ENCODE peak calls at places on chromosome 5, in six cellular contexts. Z is body of pancreas, O is neural crest cell, W is D721Med, P is heart right ventricle, V is cardiac fibroblast. B is an unnamed sample.

GRCh38 chr5:2196416-2196815 is 313.7 kb upstream of the IRX4 start:
- DNase-seq in Z (no peak), V (no peak), W (no peak), P (no peak), O (no peak), B (no peak)

GRCh38 chr5:71573611-71574010 is 13.5 kb upstream of the MCCC2 start:
- DNase-seq in V (peak), Z (no peak), O (no peak), W (no peak), P (no peak), B (no peak)

GRCh38 chr5:155308289-155308688 is 294.7 kb downstream of the KIF4B start:
- DNase-seq in V (no peak), Z (no peak), W (no peak), P (no peak), O (no peak), B (no peak)

GRCh38 chr5:168765220-168766037 is 186.3 kb upstream of the PANK3 start:
- DNase-seq in P (peak), O (no peak), W (no peak), V (peak), Z (no peak), B (peak)

GRCh38 chr5:123170816-123171345 is 81.8 kb downstream of the PRDM6 start:
- DNase-seq in O (no peak), P (no peak), W (no peak), V (no peak), Z (no peak), B (peak)

GRCh38 chr5:1815071-1815786 is 14.0 kb downstream of the NDUFS6 start:
- DNase-seq in O (no peak), P (no peak), Z (no peak), V (no peak), W (no peak), B (no peak)

GRCh38 chr5:133962801-133963476 is 5.5 kb downstream of the C5orf15 start:
- DNase-seq in P (no peak), V (peak), W (no peak), Z (no peak), O (no peak), B (no peak)

GRCh38 chr5:13830536-13830935 is 114.0 kb downstream of the DNAH5 start:
- DNase-seq in P (no peak), V (no peak), Z (no peak), O (no peak), W (no peak), B (no peak)

GRCh38 chr5:76691470-76692273 is 24.3 kb upstream of the F2R start:
- DNase-seq in W (no peak), O (peak), Z (no peak), P (no peak), V (peak), B (no peak)

GRCh38 chr5:160787247-160787646 is 64.8 kb downstream of the ATP10B start:
- DNase-seq in O (no peak), P (no peak), V (no peak), W (no peak), Z (peak), B (no peak)

GRCh38 chr5:2754621-2755370 is 3.3 kb upstream of the IRX2 start:
- DNase-seq in W (no peak), V (peak), Z (no peak), O (peak), P (no peak), B (peak)

GRCh38 chr5:147391781-147392180 is 118.1 kb downstream of the DPYSL3 start:
- DNase-seq in Z (peak), O (peak), P (peak), W (no peak), V (peak), B (peak)

GRCh38 chr5:115541586-115541985 is 3.0 kb downstream of the FEM1C start:
- DNase-seq in P (no peak), O (no peak), W (no peak), V (peak), Z (no peak), B (no peak)

GRCh38 chr5:2746642-2747041 is 4.8 kb downstream of the IRX2 start:
- DNase-seq in Z (no peak), P (no peak), W (no peak), V (no peak), O (no peak), B (no peak)

GRCh38 chr5:149228610-149229297 is 42.9 kb upstream of the AFAP1L1 start:
- DNase-seq in W (no peak), P (no peak), Z (peak), O (no peak), V (peak), B (peak)
- TF ChIP-seq CTCF in W (peak), P (peak), Z (peak), O (peak), V (peak), B (peak)

DNA sequence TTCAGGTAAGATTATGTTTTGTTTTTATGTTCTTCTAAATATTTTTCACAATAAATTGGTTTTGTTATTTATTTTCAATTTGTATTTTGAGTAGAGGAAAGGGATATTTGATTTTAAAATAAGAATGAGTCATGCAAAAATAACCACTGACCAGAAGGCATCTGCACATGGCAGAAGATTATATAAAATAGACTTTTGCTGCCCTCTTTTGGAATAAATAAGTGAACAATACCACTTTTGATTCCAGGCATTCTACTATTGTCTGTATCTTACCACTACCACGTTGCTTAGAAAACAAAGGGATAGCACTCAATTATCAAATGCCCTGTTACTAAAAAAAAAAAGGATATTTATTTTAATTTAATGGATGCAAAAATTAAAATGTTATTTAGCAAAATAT is 227.3 kb upstream of the ITGA1 start:
- DNase-seq in O (no peak), V (peak), P (no peak), Z (no peak), W (no peak), B (peak)
- TF ChIP-seq CTCF in O (peak), V (no peak), P (no peak), Z (no peak), W (peak), B (peak)

GRCh38 chr5:91217859-91218258 is 165.3 kb downstream of the ARRDC3 start:
- DNase-seq in Z (no peak), V (no peak), W (no peak), O (no peak), P (no peak), B (no peak)

GRCh38 chr5:91222482-91222881 is 160.6 kb downstream of the ARRDC3 start:
- DNase-seq in V (no peak), P (no peak), Z (no peak), O (no peak), W (no peak), B (no peak)

GRCh38 chr5:91221917-91222316 is 161.2 kb downstream of the ARRDC3 start:
- DNase-seq in Z (no peak), O (no peak), V (no peak), P (no peak), W (no peak), B (no peak)

GRCh38 chr5:91219141-91219802 is 163.8 kb downstream of the ARRDC3 start:
- DNase-seq in V (peak), W (no peak), P (no peak), O (no peak), Z (no peak), B (no peak)

GRCh38 chr5:91219803-91220371 is 163.2 kb downstream of the ARRDC3 start:
- DNase-seq in V (peak), Z (no peak), P (no peak), O (no peak), W (no peak), B (peak)
- TF ChIP-seq CTCF in V (peak), Z (no peak), P (peak), O (peak), W (peak), B (peak)

GRCh38 chr5:138588013-138588788 is 13.0 kb upstream of the HSPA9 start:
- DNase-seq in W (no peak), V (no peak), Z (no peak), P (no peak), O (no peak), B (no peak)

GRCh38 chr5:138583984-138584637 is 8.9 kb upstream of the HSPA9 start:
- DNase-seq in V (no peak), W (no peak), O (no peak), P (no peak), Z (no peak), B (no peak)

GRCh38 chr5:138582959-138583358 is 7.8 kb upstream of the HSPA9 start:
- DNase-seq in Z (no peak), P (no peak), W (no peak), O (no peak), V (no peak), B (no peak)

GRCh38 chr5:138580777-138581176 is 5.6 kb upstream of the HSPA9 start:
- DNase-seq in P (no peak), W (no peak), V (no peak), Z (no peak), O (no peak), B (no peak)

GRCh38 chr5:138585228-138585627 is 10.0 kb upstream of the HSPA9 start:
- DNase-seq in V (no peak), Z (no peak), W (no peak), P (no peak), O (no peak), B (no peak)
- TF ChIP-seq CTCF in V (no peak), Z (no peak), W (no peak), P (no peak), O (no peak), B (no peak)

GRCh38 chr5:106640511-106640910 is 1030.2 kb downstream of the EFNA5 start:
- DNase-seq in O (no peak), W (no peak), P (no peak), V (no peak), Z (no peak), B (no peak)

GRCh38 chr5:106634375-106634774 is 1036.4 kb downstream of the EFNA5 start:
- DNase-seq in O (no peak), W (no peak), Z (no peak), V (no peak), P (no peak), B (no peak)

GRCh38 chr5:106637275-106637674 is 1033.5 kb downstream of the EFNA5 start:
- DNase-seq in W (no peak), O (no peak), P (no peak), Z (no peak), V (no peak), B (no peak)

GRCh38 chr5:106639488-106639887 is 1031.2 kb downstream of the EFNA5 start:
- DNase-seq in V (peak), Z (no peak), P (no peak), O (no peak), W (no peak), B (no peak)
- TF ChIP-seq CTCF in V (no peak), Z (no peak), P (no peak), O (no peak), W (no peak), B (no peak)